ENCODE peak calls at places on chromosomes 4 and X, in seven cellular contexts. S is endothelial cell of umbilical vein; L is H9; K is stimulated activated CD4-positive, alpha-beta T cell treated with anti-CD3 and anti-CD28 coated beads, Interleukin-15, amount 100 ng/mL, for 24 hours; H is SHP77; R is ACHN; V is activated CD4-positive, alpha-beta T cell treated with anti-CD3 and anti-CD28 coated beads, Interleukin-2, amount 50 U/mL, for 1 hour. N is an unnamed sample.

GRCh38 chrX:7090506-7091095 is 56.9 kb upstream of the STS start:
- DNase-seq in S (peak; percentile 28), K (no peak), H (no peak), L (no peak), R (no peak), V (no peak), N (no peak)

GRCh38 chrX:119009071-119009470 is 34.7 kb downstream of the LONRF3 start:
- DNase-seq in R (no peak), H (no peak), L (no peak), S (no peak), K (no peak), V (no peak), N (no peak)

GRCh38 chr4:8033067-8033755 is 93.5 kb upstream of the AFAP1 start:
- DNase-seq in L (no peak), R (no peak), S (no peak), V (no peak), K (no peak), H (no peak), N (no peak)

GRCh38 chrX:25523574-25523973 is 507.8 kb upstream of the ARX start:
- DNase-seq in S (peak; percentile 82), L (peak; percentile 45), K (peak; percentile 1), H (peak; percentile 30), V (no peak), R (peak; percentile 33), N (peak; percentile 5)

GRCh38 chr4:1029957-1030520 is 18.6 kb downstream of the FGFRL1 start:
- DNase-seq in R (no peak), H (no peak), V (no peak), S (no peak), K (no peak), L (peak; percentile 72), N (no peak)

GRCh38 chr4:69800599-69800998 is 40.2 kb upstream of the SULT1B1 start:
- DNase-seq in L (no peak), K (no peak), R (no peak), V (no peak), S (peak; percentile 86), H (no peak), N (peak; percentile 73)

GRCh38 chr4:122759639-122760310 is 27.3 kb downstream of the BBS12 start:
- DNase-seq in L (no peak), R (peak; percentile 47), V (no peak), H (no peak), K (no peak), S (no peak), N (no peak)

GRCh38 chrX:106404512-106404911 is 207.3 kb upstream of the RADX start:
- DNase-seq in V (no peak), L (no peak), H (no peak), S (no peak), R (peak; percentile 0), K (no peak), N (no peak)

GRCh38 chrX:48003367-48003757 is 427 bp downstream of the ZNF182 start:
- DNase-seq in L (no peak), K (peak; percentile 22), H (no peak), R (no peak), V (peak; percentile 4), S (no peak), N (no peak)

N was measured in GM03348.